ENCODE peak calls at places on chromosomes 12 and 14, in four cellular contexts. J, T, E and U are unnamed samples.

GRCh38 chr12:94616217-94616729 is 34.1 kb downstream of the TMCC3 start:
- DNase-seq in T (no peak), J (peak; percentile 25), E (no peak), U (peak; percentile 28)

GRCh38 chr12:59321278-59321677 is 274.6 kb upstream of the SLC16A7 start:
- DNase-seq in E (no peak), J (no peak), T (no peak), U (no peak)

GRCh38 chr12:113659015-113659414 is 187.3 kb upstream of the LHX5 start:
- DNase-seq in J (no peak), T (no peak), E (no peak), U (no peak)

GRCh38 chr12:51240971-51241370 is 2.3 kb downstream of the DAZAP2 start:
- DNase-seq in E (no peak), T (no peak), J (no peak), U (no peak)

GRCh38 chr14:71554959-71555612 is 377.1 kb upstream of the RGS6 start:
- DNase-seq in J (no peak), E (no peak), T (no peak), U (no peak)

GRCh38 chr12:47795814-47796411 is 22.9 kb downstream of the SLC48A1 start:
- DNase-seq in T (no peak), E (no peak), J (no peak), U (no peak)

GRCh38 chr12:124915249-124916236 is 1.1 kb upstream of the UBC start:
- DNase-seq in T (no peak), E (no peak), J (peak; percentile 50), U (no peak)

GRCh38 chr12:115267464-115267863 is 583.5 kb upstream of the TBX3 start:
- DNase-seq in J (no peak), E (no peak), T (no peak), U (no peak)

GRCh38 chr14:96309907-96310330 is 53.2 kb downstream of the ATG2B start:
- DNase-seq in E (no peak), T (no peak), J (no peak), U (no peak)

GRCh38 chr12:7058163-7058845 is 2.2 kb upstream of the C1S start:
- DNase-seq in E (no peak), J (no peak), T (no peak), U (no peak)

GRCh38 chr14:100547633-100548294 is 39.5 kb downstream of the BEGAIN start:
- DNase-seq in T (no peak), J (peak; percentile 34), E (no peak), U (no peak)

GRCh38 chr14:91361236-91361811 is 56.3 kb downstream of the CCDC88C start:
- DNase-seq in T (no peak), J (no peak), E (no peak), U (no peak)

GRCh38 chr14:34425095-34425851 is 36.8 kb downstream of the SPTSSA start:
- DNase-seq in T (no peak), J (no peak), E (no peak), U (no peak)

GRCh38 chr14:68248481-68249255 is 429.1 kb downstream of the RAD51B start:
- DNase-seq in E (no peak), J (peak; percentile 85), T (peak; percentile 78), U (peak; percentile 55)

GRCh38 chr14:54722791-54723432 is 156.0 kb downstream of the SAMD4A start:
- DNase-seq in J (peak; percentile 47), E (no peak), T (peak; percentile 33), U (peak; percentile 8)

GRCh38 chr14:70771781-70772212 is 37.5 kb downstream of the MAP3K9 start:
- DNase-seq in E (no peak), J (no peak), T (no peak), U (peak; percentile 60)

GRCh38 chr12:63916561-63917476 is 72.3 kb downstream of the SRGAP1 start:
- DNase-seq in E (no peak), J (peak; percentile 90), T (no peak), U (no peak)

GRCh38 chr14:53126705-53127104 is 26.4 kb downstream of the DDHD1 start:
- DNase-seq in E (no peak), J (no peak), T (no peak), U (no peak)

GRCh38 chr12:124296295-124296915 is 1.5 kb downstream of the RFLNA start:
- DNase-seq in T (no peak), E (no peak), J (peak; percentile 37), U (peak; percentile 74)

GRCh38 chr14:80356413-80356812 is 145.1 kb upstream of the DIO2 start:
- DNase-seq in J (peak; percentile 27), T (no peak), E (no peak), U (peak; percentile 3)

GRCh38 chr12:77577756-77578155 is 252.9 kb upstream of the NAV3 start:
- DNase-seq in T (no peak), E (no peak), J (no peak), U (no peak)

GRCh38 chr14:97185186-97185585 is 388.0 kb downstream of the VRK1 start:
- DNase-seq in E (no peak), T (no peak), J (no peak), U (peak; percentile 64)

GRCh38 chr14:23550827-23551265 is 719 bp downstream of the ZFHX2 start:
- DNase-seq in E (no peak), J (no peak), T (no peak), U (peak; percentile 84)

GRCh38 chr14:29421156-29421728 is 506.4 kb downstream of the PRKD1 start:
- DNase-seq in E (no peak), T (no peak), J (no peak), U (no peak)

GRCh38 chr14:101719045-101719645 is 42.4 kb upstream of the PPP2R5C start:
- DNase-seq in J (no peak), E (no peak), T (no peak), U (peak; percentile 21)

GRCh38 chr14:73244541-73244940 is 7.2 kb downstream of the PAPLN start:
- DNase-seq in T (no peak), J (no peak), E (no peak), U (no peak)